ENCODE peak calls at places on chromosome 22, in four cellular contexts. I is HepG2, B is H1, Z is GM12878. S is an unnamed sample.

GRCh38 chr22:23762866-23763578 is at the start of gene C22orf15:
- DNase-seq in Z (no peak), I (no peak), B (no peak), S (peak)

GRCh38 chr22:17820879-17821439 is 46.7 kb upstream of the BID start:
- DNase-seq in I (no peak), B (no peak), Z (no peak), S (peak)

GRCh38 chr22:29879738-29880137 is 3.2 kb upstream of the MTMR3 start:
- DNase-seq in B (no peak), I (no peak), Z (no peak), S (peak)

GRCh38 chr22:42160830-42161696 is 30.5 kb upstream of the CYP2D6 start:
- DNase-seq in B (no peak), Z (no peak), I (no peak), S (no peak)

GRCh38 chr22:23831261-23831660 is 7.5 kb downstream of the DERL3 start:
- DNase-seq in B (no peak), Z (no peak), I (no peak), S (no peak)

GRCh38 chr22:38788417-38788816 is 5.5 kb downstream of the DNAL4 start:
- DNase-seq in I (no peak), B (no peak), Z (no peak), S (peak)

GRCh38 chr22:48827228-48827810 is 1000.4 kb downstream of the BRD1 start:
- DNase-seq in B (no peak), Z (no peak), I (no peak), S (no peak)

GRCh38 chr22:30804626-30805025 is 110.0 kb downstream of the OSBP2 start:
- DNase-seq in I (no peak), Z (no peak), B (no peak), S (no peak)

GRCh38 chr22:37201066-37201820 is 11.0 kb downstream of the SSTR3 start:
- DNase-seq in Z (no peak), B (no peak), I (no peak), S (no peak)

GRCh38 chr22:41301085-41302015 is at the start of gene ZC3H7B:
- DNase-seq in Z (peak), B (no peak), I (peak), S (peak)

GRCh38 chr22:20782601-20783299 is 8.8 kb downstream of the SERPIND1 start:
- DNase-seq in B (no peak), Z (no peak), I (no peak), S (no peak)

GRCh38 chr22:38310518-38311330 is 6.5 kb downstream of the CSNK1E start:
- DNase-seq in Z (no peak), B (no peak), I (no peak), S (no peak)

GRCh38 chr22:37824674-37825641 is 1.8 kb downstream of the GALR3 start:
- DNase-seq in Z (no peak), B (no peak), I (no peak), S (peak)

GRCh38 chr22:19852177-19852781 is 2.4 kb downstream of the GNB1L start:
- DNase-seq in I (no peak), B (no peak), Z (no peak), S (no peak)

GRCh38 chr22:31829505-31829904 is 75.7 kb downstream of the DEPDC5 start:
- DNase-seq in I (peak), B (no peak), Z (peak), S (peak)

GRCh38 chr22:20581503-20582170 is 74.2 kb downstream of the MED15 start:
- DNase-seq in I (no peak), B (no peak), Z (no peak), S (no peak)

GRCh38 chr22:49196046-49196511 is 631.6 kb downstream of the BRD1 start:
- DNase-seq in I (no peak), B (no peak), Z (no peak), S (no peak)

GRCh38 chr22:50506611-50507420 is 686 bp downstream of the LMF2 start:
- DNase-seq in Z (no peak), B (no peak), I (no peak), S (no peak)

GRCh38 chr22:27687984-27688545 is 113.5 kb downstream of the MN1 start:
- DNase-seq in I (peak), B (no peak), Z (no peak), S (no peak)

GRCh38 chr22:39308614-39309363 is 10.6 kb downstream of the RPL3 start:
- DNase-seq in B (no peak), I (no peak), Z (no peak), S (no peak)

GRCh38 chr22:27692243-27692642 is 109.3 kb downstream of the MN1 start:
- DNase-seq in Z (no peak), I (no peak), B (no peak), S (no peak)

GRCh38 chr22:32661737-32662586 is 139.5 kb upstream of the TIMP3 start:
- DNase-seq in B (no peak), I (no peak), Z (no peak), S (no peak)

GRCh38 chr22:20180245-20180630 is 29.4 kb upstream of the CCDC188 start:
- DNase-seq in I (no peak), B (no peak), Z (no peak), S (peak)

GRCh38 chr22:42170946-42171345 is 40.3 kb upstream of the CYP2D6 start:
- DNase-seq in I (no peak), Z (no peak), B (no peak), S (no peak)

GRCh38 chr22:25071720-25072119 is 119.2 kb downstream of the KIAA1671 start:
- DNase-seq in I (no peak), B (no peak), Z (no peak), S (no peak)

GRCh38 chr22:28674121-28674563 is 5.5 kb downstream of the TTC28 start:
- DNase-seq in B (no peak), Z (peak), I (no peak), S (peak)

GRCh38 chr22:24063986-24064385 is 52.9 kb downstream of the CABIN1 start:
- DNase-seq in Z (no peak), I (no peak), B (no peak), S (no peak)

GRCh38 chr22:30185129-30185528 is 61.4 kb downstream of the LIF start:
- DNase-seq in I (no peak), B (no peak), Z (no peak), S (no peak)

GRCh38 chr22:24146190-24146616 is 35.1 kb upstream of the SUSD2 start:
- DNase-seq in I (peak), B (no peak), Z (no peak), S (peak)

GRCh38 chr22:46079861-46080821 is 70.2 kb upstream of the PPARA start:
- DNase-seq in Z (no peak), I (no peak), B (no peak), S (peak)
- TF ChIP-seq TCF12 in Z (no peak), I (no peak), B (no peak), S (peak)

GRCh38 chr22:44724416-44724815 is 22.4 kb downstream of the PRR5 start:
- DNase-seq in B (no peak), I (no peak), Z (no peak), S (no peak)

GRCh38 chr22:44721206-44721605 is 19.2 kb downstream of the PRR5 start:
- DNase-seq in I (no peak), B (no peak), Z (no peak), S (no peak)

GRCh38 chr22:44722611-44723010 is 20.6 kb downstream of the PRR5 start:
- DNase-seq in I (no peak), B (no peak), Z (no peak), S (peak)

GRCh38 chr22:44724859-44725258 is 22.9 kb downstream of the PRR5 start:
- DNase-seq in B (no peak), I (no peak), Z (no peak), S (no peak)

DNA sequence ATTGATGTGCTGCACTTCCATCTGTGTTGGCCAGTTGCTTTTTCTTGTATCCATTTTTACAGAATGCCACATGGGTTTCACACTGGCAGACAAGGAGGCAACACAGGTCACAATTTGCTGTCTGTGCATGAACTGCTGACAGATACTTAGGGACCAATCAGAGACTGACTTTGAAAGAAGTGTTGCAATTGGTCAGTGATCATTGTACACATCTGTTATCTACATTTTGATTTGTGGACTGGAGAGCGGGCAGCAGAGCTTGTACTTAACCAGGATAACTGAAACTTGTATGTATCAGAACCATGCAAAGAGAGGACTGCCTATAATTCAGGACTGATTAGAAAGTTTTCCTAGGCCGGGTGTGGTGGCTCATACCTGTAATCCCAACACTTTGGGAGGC is 21.8 kb downstream of the PRR5 start:
- DNase-seq in B (no peak), Z (peak), I (peak), S (peak)
- TF ChIP-seq TCF12 in B (no peak), Z (no peak), I (no peak), S (no peak)

DNA sequence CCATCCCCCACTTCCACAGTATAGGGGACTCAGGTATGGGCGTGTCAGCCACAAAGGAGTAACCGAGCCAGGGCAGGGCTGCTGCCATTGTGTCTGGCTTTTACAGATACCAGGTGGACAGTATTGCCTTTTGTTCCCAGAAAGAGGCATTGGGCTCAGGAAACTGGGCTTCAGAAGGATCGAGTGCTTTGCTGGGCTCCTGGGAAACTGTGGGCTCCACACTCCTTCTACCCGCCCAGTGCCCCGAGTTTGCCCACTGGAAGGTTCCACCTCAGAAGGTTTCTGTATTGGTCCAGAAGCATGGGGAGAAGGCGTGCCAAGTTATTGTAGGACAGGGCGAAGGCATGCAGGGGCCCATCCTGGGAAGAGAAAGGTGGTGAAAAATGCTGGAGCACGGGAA is 894.4 kb downstream of the TBC1D22A start:
- DNase-seq in Z (no peak), B (no peak), I (no peak), S (no peak)
- TF ChIP-seq TCF12 in Z (no peak), B (no peak), I (no peak), S (no peak)

DNA sequence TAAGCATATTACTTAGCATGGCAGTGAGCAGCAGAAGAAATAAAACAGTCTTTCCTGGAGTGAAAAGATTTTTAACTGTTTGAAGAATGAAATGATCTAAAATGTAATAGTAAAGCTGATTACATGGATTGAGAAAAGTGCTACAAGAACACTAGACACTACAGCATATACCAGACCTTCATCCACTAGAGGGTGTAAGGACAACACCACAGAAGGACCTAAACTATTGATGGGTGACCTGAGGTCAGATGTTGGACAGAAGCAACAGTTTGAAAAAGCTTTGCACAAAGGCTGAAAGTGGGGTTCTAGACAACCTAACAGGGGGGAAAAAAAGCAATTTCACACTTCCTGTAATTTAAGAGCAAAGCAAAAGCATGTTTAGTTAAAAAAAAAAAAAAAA is 97.7 kb downstream of the RBFOX2 start:
- DNase-seq in B (no peak), I (peak), Z (peak), S (peak)
- TF ChIP-seq TCF12 in B (no peak), I (no peak), Z (no peak), S (no peak)

GRCh38 chr22:43308451-43309235 is 34.5 kb downstream of the SCUBE1 start:
- DNase-seq in Z (no peak), B (no peak), I (no peak), S (no peak)
- TF ChIP-seq TCF12 in Z (no peak), B (no peak), I (no peak), S (no peak)

S was measured in SK-N-SH.